ENCODE peak calls at places on chromosomes 7 and 10, in ten cellular contexts. R is epithelial cell of proximal tubule; M is sciatic nerve; C is lower leg skin; U is pancreas; E is left lung; A is CD4-positive, alpha-beta T cell; Q is CD8-positive, alpha-beta memory T cell; O is activated T-cell treated with anti-CD3 and anti-CD28 coated beads, Interleukin-2, amount 50 U/mL, for 4 hours; F is RWPE1. J is an unnamed sample.
A peak's percentile ranks its signal among the peaks of the same experiment; 100 is the strongest.

GRCh38 chr10:103612462-103613365 is 119.2 kb downstream of the NEURL1 start:
- DNase-seq in M (no peak), Q (no peak), U (no peak), C (no peak), R (no peak), O (no peak), A (no peak), F (no peak), E (no peak), J (no peak)

GRCh38 chr7:155918720-155919399 is 106.6 kb upstream of the SHH start:
- DNase-seq in E (peak; percentile 58), F (peak; percentile 85), U (peak; percentile 40), Q (no peak), C (peak; percentile 16), O (no peak), M (peak; percentile 60), R (peak; percentile 88), A (no peak), J (peak; percentile 79)

GRCh38 chr7:47535704-47536628 is 45.9 kb downstream of the TNS3 start:
- DNase-seq in O (no peak), E (no peak), F (no peak), U (no peak), M (no peak), A (no peak), R (no peak), Q (no peak), C (no peak), J (no peak)

GRCh38 chr7:7562736-7563135 is 3.9 kb upstream of the MIOS start:
- DNase-seq in R (no peak), A (no peak), C (no peak), M (no peak), U (no peak), O (no peak), F (no peak), Q (no peak), E (no peak), J (no peak)

GRCh38 chr10:98308602-98309365 is 40.8 kb upstream of the LOXL4 start:
- DNase-seq in O (no peak), M (no peak), F (no peak), U (no peak), C (no peak), E (no peak), Q (no peak), A (no peak), R (no peak), J (no peak)

GRCh38 chr7:40915061-40915460 is 780.3 kb downstream of the SUGCT start:
- DNase-seq in C (no peak), E (no peak), M (no peak), A (no peak), U (no peak), R (no peak), F (no peak), Q (no peak), O (no peak), J (no peak)

GRCh38 chr7:87934699-87935372 is 785 bp downstream of the ADAM22 start:
- DNase-seq in F (no peak), E (no peak), Q (peak; percentile 23), C (no peak), R (no peak), O (no peak), U (no peak), M (no peak), A (no peak), J (no peak)

GRCh38 chr10:1538121-1538520 is 199.2 kb downstream of the ADARB2 start:
- DNase-seq in O (no peak), R (no peak), C (no peak), E (no peak), Q (no peak), F (no peak), A (no peak), M (peak; percentile 43), U (no peak), J (no peak)

GRCh38 chr7:25557930-25558329 is 329.6 kb upstream of the NPVF start:
- DNase-seq in Q (no peak), E (no peak), R (no peak), A (no peak), U (no peak), F (no peak), C (no peak), O (no peak), M (no peak), J (no peak)

GRCh38 chr7:139635521-139636240 is 112.2 kb downstream of the CLEC2L start:
- DNase-seq in O (peak; percentile 61), M (no peak), C (no peak), E (no peak), A (peak; percentile 44), Q (peak; percentile 84), F (no peak), U (no peak), R (no peak), J (no peak)

GRCh38 chr7:103811315-103811714 is 178.1 kb downstream of the RELN start:
- DNase-seq in U (no peak), M (no peak), F (no peak), C (no peak), E (no peak), A (no peak), Q (no peak), O (no peak), R (no peak), J (no peak)

GRCh38 chr7:21526007-21526406 is 16.8 kb upstream of the DNAH11 start:
- DNase-seq in R (no peak), E (no peak), Q (no peak), U (no peak), A (no peak), O (no peak), M (no peak), C (no peak), F (no peak), J (no peak)

GRCh38 chr7:50595538-50596102 is 30.4 kb upstream of the DDC start:
- DNase-seq in F (peak; percentile 22), R (no peak), O (no peak), Q (peak; percentile 7), C (no peak), M (no peak), E (no peak), U (no peak), A (no peak), J (no peak)

GRCh38 chr7:78379148-78379547 is 580.6 kb downstream of the PHTF2 start:
- DNase-seq in U (no peak), E (no peak), C (no peak), F (no peak), A (no peak), O (no peak), M (no peak), R (no peak), Q (no peak), J (no peak)

GRCh38 chr7:23377134-23377533 is 78.0 kb downstream of the MALSU1 start:
- DNase-seq in R (no peak), F (peak; percentile 19), M (no peak), E (no peak), Q (no peak), O (no peak), U (no peak), C (no peak), A (no peak), J (peak; percentile 60)

GRCh38 chr7:65239707-65240352 is 133.8 kb upstream of the ZNF92 start:
- DNase-seq in F (no peak), U (peak; percentile 61), A (no peak), M (peak; percentile 62), R (no peak), C (no peak), E (peak; percentile 43), O (no peak), Q (no peak), J (no peak)

GRCh38 chr7:55247466-55247865 is 117.7 kb upstream of the LANCL2 start:
- DNase-seq in C (no peak), O (no peak), A (no peak), U (no peak), R (no peak), M (no peak), F (no peak), Q (no peak), E (no peak), J (no peak)

GRCh38 chr7:44694326-44694725 is 54.3 kb upstream of the ZMIZ2 start:
- DNase-seq in M (no peak), Q (no peak), O (no peak), R (no peak), C (no peak), A (no peak), U (no peak), E (no peak), F (no peak), J (no peak)

GRCh38 chr10:62047240-62047897 is 145.9 kb downstream of the ARID5B start:
- DNase-seq in R (no peak), Q (no peak), F (no peak), A (no peak), U (no peak), E (no peak), C (no peak), O (no peak), M (no peak), J (no peak)

J was measured in pulmonary artery endothelial cell.